ENCODE peak calls at places on chromosome 14, in four cellular contexts. W, S, T and K are unnamed samples.

GRCh38 chr14:95679148-95679547 is 7.1 kb upstream of the TCL1B start:
- DNase-seq in S (no peak), T (no peak), W (no peak), K (no peak)

GRCh38 chr14:91284791-91285548 is 40.5 kb upstream of the GPR68 start:
- DNase-seq in S (no peak), W (no peak), T (no peak), K (no peak)

GRCh38 chr14:88835661-88836060 is 11.2 kb downstream of the TTC8 start:
- DNase-seq in T (no peak), W (no peak), S (no peak), K (no peak)

GRCh38 chr14:89576960-89577359 is 159.9 kb upstream of the FOXN3 start:
- DNase-seq in S (no peak), T (no peak), W (no peak), K (no peak)

GRCh38 chr14:68627868-68628604 is 164.8 kb downstream of the ZFP36L1 start:
- DNase-seq in W (peak), S (no peak), T (peak), K (peak)

GRCh38 chr14:55077155-55077554 is 25.7 kb downstream of the MAPK1IP1L start:
- DNase-seq in T (peak), S (no peak), W (no peak), K (no peak)

GRCh38 chr14:85336817-85337216 is 193.1 kb upstream of the FLRT2 start:
- DNase-seq in S (no peak), T (no peak), W (no peak), K (no peak)

GRCh38 chr14:24670594-24670993 is 36.6 kb upstream of the GZMB start:
- DNase-seq in W (no peak), T (no peak), S (no peak), K (no peak)

GRCh38 chr14:68363841-68364711 is 428.8 kb downstream of the ZFP36L1 start:
- DNase-seq in S (no peak), T (no peak), W (peak), K (peak)

GRCh38 chr14:55062517-55063351 is 11.3 kb downstream of the MAPK1IP1L start:
- DNase-seq in S (no peak), W (peak), T (no peak), K (no peak)

GRCh38 chr14:96424104-96424989 is 32.4 kb downstream of the AK7 start:
- DNase-seq in W (no peak), S (peak), T (peak), K (no peak)

GRCh38 chr14:47660158-47660557 is 15.2 kb downstream of the MDGA2 start:
- DNase-seq in S (no peak), W (no peak), T (no peak), K (no peak)

GRCh38 chr14:81269100-81269978 is 48.6 kb upstream of the GTF2A1 start:
- DNase-seq in T (peak), W (no peak), S (peak), K (no peak)

GRCh38 chr14:50318031-50318626 is 6.0 kb downstream of the DMAC2L start:
- DNase-seq in T (peak), S (no peak), W (no peak), K (no peak)

GRCh38 chr14:36856095-36856878 is 194.6 kb downstream of the PAX9 start:
- DNase-seq in W (no peak), T (no peak), S (no peak), K (no peak)

GRCh38 chr14:64764641-64765520 is 60.7 kb downstream of the PLEKHG3 start:
- DNase-seq in W (peak), T (peak), S (peak), K (peak)

GRCh38 chr14:100590726-100591452 is 3.7 kb upstream of the BEGAIN start:
- DNase-seq in T (no peak), W (peak), S (no peak), K (peak)

GRCh38 chr14:63745858-63746425 is 18.1 kb upstream of the SGPP1 start:
- DNase-seq in W (no peak), S (peak), T (no peak), K (no peak)

GRCh38 chr14:64775081-64775777 is 71.0 kb downstream of the PLEKHG3 start:
- DNase-seq in T (no peak), W (no peak), S (no peak), K (no peak)

GRCh38 chr14:54353694-54354093 is 43.1 kb upstream of the CDKN3 start:
- DNase-seq in W (no peak), S (no peak), T (no peak), K (no peak)

GRCh38 chr14:105071326-105071725 is 6.1 kb upstream of the GPR132 start:
- DNase-seq in S (no peak), T (no peak), W (no peak), K (no peak)

GRCh38 chr14:102088012-102088792 is 1.4 kb upstream of the HSP90AA1 start:
- DNase-seq in S (no peak), T (no peak), W (peak), K (peak)

GRCh38 chr14:64760146-64760755 is 56.0 kb downstream of the PLEKHG3 start:
- DNase-seq in S (peak), T (peak), W (no peak), K (peak)

GRCh38 chr14:58772814-58773620 is 135.3 kb downstream of the DACT1 start:
- DNase-seq in W (no peak), T (peak), S (no peak), K (no peak)

GRCh38 chr14:68172216-68172615 is 352.6 kb downstream of the RAD51B start:
- DNase-seq in T (no peak), S (no peak), W (no peak), K (no peak)

GRCh38 chr14:44778562-44778961 is 183.2 kb downstream of the KLHL28 start:
- DNase-seq in W (no peak), T (no peak), S (no peak), K (no peak)

GRCh38 chr14:56138987-56139386 is 20.8 kb downstream of the PELI2 start:
- DNase-seq in T (no peak), W (no peak), S (no peak), K (no peak)

GRCh38 chr14:32932921-32933622 is 5.6 kb upstream of the NPAS3 start:
- DNase-seq in S (no peak), T (no peak), W (peak), K (peak)

GRCh38 chr14:47675489-47676300 is at the start of gene MDGA2:
- DNase-seq in W (no peak), S (no peak), T (no peak), K (peak)

GRCh38 chr14:64501326-64502171 is 2.1 kb downstream of the ZBTB25 start:
- DNase-seq in W (peak), S (no peak), T (no peak), K (peak)

GRCh38 chr14:73244541-73244940 is 7.2 kb downstream of the PAPLN start:
- DNase-seq in T (no peak), S (no peak), W (no peak), K (peak)

GRCh38 chr14:63542231-63542999 is 762 bp downstream of the PPP2R5E start:
- DNase-seq in S (no peak), T (no peak), W (no peak), K (peak)

GRCh38 chr14:22630486-22630885 is 13.7 kb downstream of the OR6J1 start:
- DNase-seq in S (no peak), T (no peak), W (no peak), K (no peak)

GRCh38 chr14:76473381-76474263 is 97.7 kb downstream of the ESRRB start:
- DNase-seq in S (no peak), T (no peak), W (peak), K (no peak)

GRCh38 chr14:75254381-75254821 is 24.2 kb upstream of the FOS start:
- DNase-seq in S (no peak), T (no peak), W (no peak), K (no peak)

GRCh38 chr14:75257241-75257640 is 21.4 kb upstream of the FOS start:
- DNase-seq in T (no peak), S (no peak), W (no peak), K (peak)

GRCh38 chr14:75252254-75252837 is 26.3 kb upstream of the FOS start:
- DNase-seq in S (no peak), W (no peak), T (no peak), K (no peak)

GRCh38 chr14:75258079-75258802 is 20.4 kb upstream of the FOS start:
- DNase-seq in W (no peak), T (no peak), S (no peak), K (no peak)

DNA sequence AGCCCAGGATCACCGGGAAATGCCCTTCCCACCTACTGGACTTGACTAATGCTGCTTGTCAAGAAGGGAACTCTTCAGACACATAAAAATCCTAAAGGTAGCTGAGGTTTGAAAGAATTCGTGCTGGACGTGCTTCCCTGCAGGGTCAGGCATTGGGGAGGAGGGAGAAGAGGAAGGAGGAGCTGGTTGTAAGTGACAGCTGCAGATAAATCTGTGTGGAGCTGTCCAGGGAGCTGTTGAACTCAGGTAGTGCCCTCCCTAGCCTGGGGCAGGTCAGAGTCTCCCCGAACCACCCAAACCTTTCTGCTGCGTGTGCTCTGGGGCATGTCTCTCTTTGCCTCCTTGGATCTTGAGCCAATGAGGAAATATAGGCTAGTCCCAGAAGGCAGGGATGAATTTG is 23.7 kb upstream of the FOS start:
- DNase-seq in W (no peak), T (no peak), S (no peak), K (peak)
- H3K4me3 ChIP-seq in W (no peak), T (no peak), S (no peak), K (no peak)

GRCh38 chr14:21192875-21193535 is 37.1 kb upstream of the OR5AU1 start:
- DNase-seq in S (no peak), T (no peak), W (no peak), K (no peak)

GRCh38 chr14:21192447-21192822 is 36.6 kb upstream of the OR5AU1 start:
- DNase-seq in S (no peak), T (no peak), W (no peak), K (no peak)

GRCh38 chr14:21191809-21192446 is 36.1 kb upstream of the OR5AU1 start:
- DNase-seq in W (peak), S (peak), T (peak), K (peak)

GRCh38 chr14:21194597-21194996 is 38.7 kb upstream of the OR5AU1 start:
- DNase-seq in S (no peak), T (no peak), W (no peak), K (no peak)

GRCh38 chr14:21191261-21191808 is 35.5 kb upstream of the OR5AU1 start:
- DNase-seq in S (no peak), W (no peak), T (no peak), K (no peak)
- H3K4me3 ChIP-seq in S (no peak), W (peak), T (peak), K (no peak)

DNA sequence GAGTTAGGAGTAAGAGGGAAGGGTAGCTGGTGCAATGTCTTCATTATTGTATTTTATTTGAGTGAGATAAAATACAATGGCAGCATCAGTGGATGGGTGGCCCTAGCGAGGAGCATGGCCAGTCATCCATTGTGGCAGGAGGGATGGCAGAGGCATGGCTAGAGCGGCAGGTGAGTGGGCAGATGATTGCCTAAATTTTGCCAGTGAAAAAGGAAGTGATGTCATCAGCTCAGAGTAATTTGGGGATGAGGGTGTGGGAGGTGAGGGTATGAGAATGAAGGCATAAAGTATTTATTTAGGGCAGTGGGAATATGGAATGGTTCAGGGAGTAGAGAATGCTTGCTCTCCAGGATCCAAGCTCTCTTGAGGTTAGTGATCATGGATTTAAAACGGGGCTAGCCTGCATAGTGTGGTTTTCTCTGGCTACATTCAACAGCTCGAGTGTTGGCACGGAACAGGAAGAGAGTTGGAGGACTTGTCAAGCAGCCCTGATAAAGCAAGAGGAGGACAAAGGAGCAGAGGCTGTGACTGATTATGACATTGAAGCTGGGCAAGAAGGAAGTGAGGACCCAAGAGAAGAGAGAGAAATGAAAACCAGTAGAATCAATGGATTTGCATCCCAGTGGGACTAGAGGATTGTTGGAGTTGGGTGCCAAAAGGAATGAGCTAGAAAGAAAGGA is 18.7 kb upstream of the SERPINA6 start:
- DNase-seq in W (no peak), T (no peak), S (no peak), K (no peak)
- H3K4me3 ChIP-seq in W (no peak), T (no peak), S (no peak), K (no peak)

GRCh38 chr14:103910984-103911383 is 17.3 kb upstream of the TDRD9 start:
- DNase-seq in S (no peak), T (no peak), W (no peak), K (no peak)

GRCh38 chr14:103905861-103906456 is 22.3 kb upstream of the TDRD9 start:
- DNase-seq in W (no peak), S (no peak), T (no peak), K (peak)

GRCh38 chr14:103909531-103910261 is 18.6 kb upstream of the TDRD9 start:
- DNase-seq in T (no peak), S (no peak), W (no peak), K (no peak)

GRCh38 chr14:103908580-103908979 is 19.7 kb upstream of the TDRD9 start:
- DNase-seq in T (no peak), W (no peak), S (no peak), K (no peak)

GRCh38 chr14:103910262-103910935 is 17.9 kb upstream of the TDRD9 start:
- DNase-seq in S (peak), W (peak), T (peak), K (peak)
- H3K4me3 ChIP-seq in S (no peak), W (peak), T (peak), K (no peak)

GRCh38 chr14:106877527-106877926 is 1351.1 kb downstream of the TMEM121 start:
- DNase-seq in W (no peak), T (no peak), S (no peak), K (no peak)
- H3K4me3 ChIP-seq in W (no peak), T (no peak), S (no peak), K (no peak)

DNA sequence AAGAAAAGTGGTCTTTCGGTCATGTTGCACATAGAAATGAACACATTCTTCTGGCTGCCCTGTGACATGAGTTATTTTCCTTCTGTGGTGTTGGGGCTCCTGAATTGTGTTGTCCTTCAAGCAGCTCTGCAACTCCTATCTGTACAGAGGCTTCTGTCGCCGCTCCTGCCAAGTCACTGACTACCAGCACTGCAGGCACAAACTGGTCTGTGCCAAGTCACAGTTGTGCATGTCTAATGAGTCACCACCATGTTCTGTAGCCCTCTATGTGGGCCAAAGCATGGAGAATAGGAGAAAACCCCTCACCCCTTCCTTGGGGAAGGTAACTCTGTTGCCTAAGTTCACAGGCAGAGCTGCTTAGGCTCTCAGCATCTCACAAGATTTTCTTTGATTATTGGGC is 283.3 kb downstream of the RPL10L start:
- DNase-seq in S (no peak), T (no peak), W (no peak), K (no peak)
- H3K4me3 ChIP-seq in S (no peak), T (no peak), W (no peak), K (no peak)

DNA sequence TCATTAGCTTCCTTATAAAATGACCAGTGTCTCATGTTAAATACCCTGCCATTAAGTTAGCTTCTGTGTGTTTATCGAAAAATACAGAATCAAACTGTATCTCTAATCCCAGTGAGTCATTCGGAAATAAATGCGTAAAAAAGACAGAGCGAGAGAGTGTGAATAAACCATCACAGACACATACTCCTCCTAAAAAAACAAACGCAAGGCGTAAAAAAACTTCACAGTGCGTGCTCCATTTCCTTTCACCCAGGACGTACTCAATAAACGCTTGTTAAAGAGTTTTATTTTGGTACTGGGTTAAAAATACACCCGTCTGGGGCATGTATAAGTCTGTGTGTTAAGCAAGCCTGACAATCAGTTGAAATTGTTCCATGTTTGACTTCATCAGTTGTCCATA is 58.8 kb upstream of the ISM2 start:
- DNase-seq in S (no peak), T (no peak), W (no peak), K (no peak)
- H3K4me3 ChIP-seq in S (no peak), T (no peak), W (no peak), K (no peak)

DNA sequence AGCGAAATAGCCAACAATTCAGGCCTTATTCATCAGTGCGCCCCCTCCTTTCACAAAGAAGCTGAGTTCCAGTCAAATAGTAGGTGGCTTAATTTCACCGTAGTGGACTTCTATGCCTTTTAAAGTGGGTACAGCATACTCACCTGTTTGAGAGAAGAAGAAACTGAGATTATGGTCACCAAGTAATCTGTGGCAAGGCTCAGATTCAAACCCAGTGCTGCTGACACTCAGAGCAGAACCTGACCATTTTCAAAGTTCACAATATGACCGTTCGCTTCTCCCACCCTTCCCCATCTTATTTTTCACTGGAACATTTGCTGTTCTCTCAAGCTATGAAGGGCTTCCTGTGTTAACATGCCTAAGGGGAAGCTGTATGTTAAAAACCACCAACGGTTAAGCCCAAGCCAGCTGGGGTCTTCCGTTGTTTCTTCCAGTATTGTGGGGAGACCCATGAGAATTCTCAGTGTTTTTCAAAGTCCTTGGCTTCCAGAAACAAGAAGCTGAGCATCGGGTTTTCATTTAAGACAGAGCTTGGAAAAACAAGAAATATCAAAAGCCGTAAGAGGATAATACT is 6.1 kb upstream of the PSMA6 start:
- DNase-seq in S (no peak), W (no peak), T (no peak), K (no peak)
- H3K4me3 ChIP-seq in S (peak), W (no peak), T (no peak), K (no peak)